ENCODE peak calls at places on chromosome 19, in four cellular contexts. J, I, M and R are unnamed samples.

GRCh38 chr19:16581971-16582343 is 9.7 kb upstream of the SLC35E1 start:
- DNase-seq in J (no peak), I (no peak), M (no peak), R (no peak)

GRCh38 chr19:2477732-2478191 is 1.8 kb downstream of the GADD45B start:
- DNase-seq in J (peak), I (no peak), M (peak), R (no peak)

GRCh38 chr19:35317464-35318043 is 11.4 kb upstream of the CD22 start:
- DNase-seq in J (no peak), I (no peak), M (no peak), R (no peak)

GRCh38 chr19:2532252-2533071 is 56.5 kb downstream of the GADD45B start:
- DNase-seq in J (no peak), I (no peak), M (peak), R (no peak)

GRCh38 chr19:47541507-47541906 is 26.6 kb upstream of the NAPA start:
- DNase-seq in J (peak), I (no peak), M (no peak), R (no peak)

GRCh38 chr19:48490980-48491792 is 20.4 kb downstream of the LMTK3 start:
- DNase-seq in J (peak), I (no peak), M (peak), R (peak)

GRCh38 chr19:53864308-53864836 is 3.3 kb upstream of the MYADM start:
- DNase-seq in J (no peak), I (no peak), M (peak), R (no peak)

GRCh38 chr19:7562646-7563393 is 27.3 kb downstream of the PNPLA6 start:
- DNase-seq in J (no peak), I (no peak), M (no peak), R (peak)

GRCh38 chr19:776549-776948 is 20.7 kb upstream of the PTBP1 start:
- DNase-seq in J (no peak), I (no peak), M (no peak), R (no peak)

GRCh38 chr19:23378948-23379347 is 16.3 kb downstream of the ZNF91 start:
- DNase-seq in J (no peak), I (no peak), M (peak), R (no peak)

GRCh38 chr19:19956431-19957075 is 55.8 kb downstream of the ZNF93 start:
- DNase-seq in J (no peak), I (no peak), M (no peak), R (no peak)

GRCh38 chr19:43675269-43675879 is 5.4 kb upstream of the PLAUR start:
- DNase-seq in J (no peak), I (no peak), M (peak), R (no peak)

GRCh38 chr19:13692096-13692495 is 72.2 kb upstream of the MRI1 start:
- DNase-seq in J (no peak), I (no peak), M (no peak), R (no peak)

GRCh38 chr19:575527-576506 is 3.4 kb downstream of the BSG start:
- DNase-seq in J (no peak), I (no peak), M (peak), R (no peak)

GRCh38 chr19:46861691-46862503 is 1.1 kb downstream of the ARHGAP35 start:
- DNase-seq in J (no peak), I (no peak), M (no peak), R (no peak)

GRCh38 chr19:23116802-23117571 is at the start of gene ZNF730:
- DNase-seq in J (peak), I (no peak), M (peak), R (peak)

GRCh38 chr19:610071-610800 is 20.6 kb downstream of the HCN2 start:
- DNase-seq in J (peak), I (no peak), M (no peak), R (peak)

GRCh38 chr19:23474761-23475160 is 79.5 kb upstream of the ZNF91 start:
- DNase-seq in J (no peak), I (no peak), M (no peak), R (no peak)

GRCh38 chr19:35975608-35976214 is 19.3 kb upstream of the SDHAF1 start:
- DNase-seq in J (no peak), I (no peak), M (peak), R (peak)

GRCh38 chr19:38850976-38851621 is 1.3 kb upstream of the HNRNPL start:
- DNase-seq in J (peak), I (no peak), M (peak), R (peak)

GRCh38 chr19:53195265-53195879 is 2.2 kb upstream of the ZNF665 start:
- DNase-seq in J (peak), I (no peak), M (peak), R (peak)

GRCh38 chr19:3335431-3336350 is 30.7 kb upstream of the NFIC start:
- DNase-seq in J (no peak), I (no peak), M (peak), R (no peak)

GRCh38 chr19:29714371-29714952 is 599 bp downstream of the C19orf12 start:
- DNase-seq in J (no peak), I (no peak), M (no peak), R (no peak)

GRCh38 chr19:52336117-52336811 is at the start of gene ZNF610:
- DNase-seq in J (peak), I (peak), M (peak), R (peak)

GRCh38 chr19:10730932-10731331 is 13.1 kb downstream of the DNM2 start:
- DNase-seq in J (no peak), I (no peak), M (no peak), R (no peak)

GRCh38 chr19:37981785-37982475 is 74.9 kb downstream of the SIPA1L3 start:
- DNase-seq in J (no peak), I (no peak), M (peak), R (no peak)

GRCh38 chr19:16233836-16234551 is 36.3 kb downstream of the AP1M1 start:
- DNase-seq in J (no peak), I (no peak), M (no peak), R (no peak)

GRCh38 chr19:6774821-6775707 is 2.6 kb downstream of the VAV1 start:
- DNase-seq in J (no peak), I (no peak), M (no peak), R (no peak)

GRCh38 chr19:1237754-1238372 is at the start of gene CBARP:
- DNase-seq in J (no peak), I (no peak), M (peak), R (peak)

GRCh38 chr19:55958356-55958755 is 10.7 kb downstream of the NLRP8 start:
- DNase-seq in J (no peak), I (no peak), M (no peak), R (no peak)

GRCh38 chr19:18737337-18737953 is 53.7 kb downstream of the COMP start:
- DNase-seq in J (no peak), I (no peak), M (no peak), R (no peak)
- H3K27ac ChIP-seq in J (no peak), I (no peak), M (peak), R (no peak)

DNA sequence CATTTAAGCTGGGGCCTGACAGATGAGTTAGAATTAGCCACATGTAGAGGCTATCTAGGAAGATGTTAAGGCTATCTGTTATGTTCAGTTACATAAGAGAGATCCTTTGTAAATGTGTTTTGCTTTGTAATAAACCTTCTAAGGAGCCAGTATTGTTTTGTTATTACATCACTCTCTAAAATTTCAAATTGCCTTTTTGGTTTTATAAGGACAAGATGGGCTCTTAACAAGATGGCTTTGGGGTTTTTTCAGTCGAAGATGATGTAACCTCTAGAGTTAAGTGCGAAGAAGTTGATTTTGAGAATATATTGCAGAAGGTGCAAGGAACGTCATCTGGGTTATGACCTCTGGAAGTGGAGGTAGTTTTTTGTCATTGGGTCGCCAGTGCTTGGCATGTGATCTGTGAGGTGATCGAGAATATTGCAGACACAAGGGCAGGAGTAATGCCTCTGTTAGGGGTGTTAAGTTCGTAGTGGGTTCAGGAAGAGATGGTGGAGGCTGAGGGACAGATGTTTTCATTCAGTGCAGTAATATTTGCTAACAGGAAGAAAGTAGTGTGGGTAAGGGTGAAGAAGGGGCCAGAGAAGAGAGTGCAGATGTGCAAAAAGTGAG is 12.7 kb downstream of the LSM14A start:
- DNase-seq in J (no peak), I (no peak), M (no peak), R (no peak)
- H3K27ac ChIP-seq in J (no peak), I (no peak), M (no peak), R (no peak)

GRCh38 chr19:8611391-8611883 is 922 bp upstream of the ADAMTS10 start:
- DNase-seq in J (no peak), I (no peak), M (no peak), R (no peak)
- H3K27ac ChIP-seq in J (no peak), I (peak), M (peak), R (no peak)

GRCh38 chr19:45514376-45515051 is 7.2 kb downstream of the VASP start:
- DNase-seq in J (no peak), I (no peak), M (peak), R (no peak)
- H3K27ac ChIP-seq in J (peak), I (peak), M (peak), R (no peak)

DNA sequence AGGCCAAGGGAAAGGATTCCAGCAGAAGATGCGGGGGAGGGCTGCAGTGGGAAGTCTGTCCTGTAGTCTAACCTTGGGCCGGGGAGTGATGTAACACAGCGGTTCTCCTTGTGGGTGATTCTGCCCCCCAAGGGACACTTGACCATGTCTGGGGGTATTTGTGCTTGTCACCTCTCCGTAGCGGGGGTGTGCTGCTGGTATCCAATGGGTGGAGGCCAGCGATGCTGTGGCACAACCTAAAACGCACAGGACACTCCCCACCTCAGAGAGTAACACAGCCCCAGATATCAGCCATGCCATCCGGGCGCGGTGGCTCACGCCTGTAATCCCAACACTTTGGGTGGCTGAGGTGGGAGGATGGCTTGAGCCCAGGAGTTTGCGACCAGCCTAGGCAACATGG is 36.3 kb downstream of the ZNRF4 start:
- DNase-seq in J (no peak), I (no peak), M (no peak), R (no peak)
- H3K27ac ChIP-seq in J (no peak), I (no peak), M (no peak), R (no peak)

GRCh38 chr19:21023901-21024300 is 3.4 kb downstream of the ZNF430 start:
- DNase-seq in J (no peak), I (no peak), M (peak), R (no peak)
- H3K27ac ChIP-seq in J (no peak), I (peak), M (peak), R (no peak)